ENCODE peak calls at places on chromosomes 12 and 14, in ten cellular contexts. M is stomach; J is tibial artery; F is stimulated activated CD4-positive, alpha-beta T cell treated with anti-CD3 and anti-CD28 coated beads, Interleukin-1b, Interleukin-23, amount 100 ng/mL, for 24 hours; U is brain microvascular endothelial cell; Z is NT2/D1; L is NB4; W is GM12878; I is anterior cingulate cortex; D is AG08395. S is an unnamed sample.

GRCh38 chr14:61839452-61839851 is 77.2 kb downstream of the SNAPC1 start:
- DNase-seq in I (no peak), L (no peak), Z (no peak), J (no peak), U (peak; percentile 80), F (no peak), M (no peak), W (no peak), D (no peak), S (no peak)

GRCh38 chr12:11943919-11944318 is 126.8 kb upstream of the BCL2L14 start:
- DNase-seq in D (no peak), U (no peak), L (no peak), M (no peak), J (no peak), I (no peak), W (no peak), Z (no peak), F (no peak), S (no peak)

GRCh38 chr12:84763112-84763511 is 149.5 kb downstream of the SLC6A15 start:
- DNase-seq in Z (no peak), U (peak; percentile 73), I (no peak), M (no peak), L (no peak), F (no peak), J (no peak), W (no peak), D (peak; percentile 84), S (no peak)

GRCh38 chr12:87116778-87117177 is 860.6 kb upstream of the MGAT4C start:
- DNase-seq in F (no peak), J (no peak), Z (no peak), M (no peak), D (no peak), L (no peak), U (no peak), W (no peak), I (no peak), S (no peak)

GRCh38 chr12:109640961-109641360 is 67.4 kb downstream of the MVK start:
- DNase-seq in J (no peak), I (no peak), U (no peak), M (no peak), L (no peak), Z (no peak), W (no peak), F (no peak), D (no peak), S (no peak)

GRCh38 chr12:127487031-127487430 is 779.9 kb upstream of the TMEM132C start:
- DNase-seq in U (peak; percentile 16), D (no peak), J (no peak), W (no peak), L (no peak), M (no peak), F (no peak), I (no peak), Z (no peak), S (no peak)

GRCh38 chr14:50607181-50607580 is 47.2 kb downstream of the ATL1 start:
- DNase-seq in J (no peak), Z (no peak), M (no peak), W (no peak), F (peak; percentile 1), D (peak; percentile 65), I (no peak), L (no peak), U (no peak), S (no peak)

GRCh38 chr12:6167327-6168280 is 32.6 kb upstream of the CD9 start:
- DNase-seq in D (peak; percentile 88), W (peak; percentile 62), I (peak; percentile 18), M (peak; percentile 44), J (peak; percentile 87), F (peak; percentile 41), Z (no peak), U (peak; percentile 99), L (peak; percentile 98), S (no peak)

GRCh38 chr12:3253682-3254275 is 176.6 kb downstream of the TSPAN9 start:
- DNase-seq in M (no peak), W (no peak), F (no peak), J (no peak), Z (no peak), L (no peak), U (no peak), I (no peak), D (no peak), S (no peak)

GRCh38 chr12:3097836-3098235 is 20.7 kb downstream of the TSPAN9 start:
- DNase-seq in M (no peak), L (no peak), W (no peak), J (no peak), U (no peak), D (no peak), I (no peak), Z (no peak), F (no peak), S (no peak)

GRCh38 chr12:28893365-28893764 is 255.7 kb upstream of the FAR2 start:
- DNase-seq in Z (no peak), J (no peak), W (no peak), L (peak; percentile 45), I (no peak), M (no peak), F (no peak), U (no peak), D (peak; percentile 15), S (no peak)

GRCh38 chr12:39958377-39958776 is 147.5 kb downstream of the SLC2A13 start:
- DNase-seq in F (no peak), U (no peak), D (no peak), L (peak; percentile 7), M (no peak), W (no peak), Z (no peak), J (no peak), I (no peak), S (no peak)

GRCh38 chr12:77979597-77980250 is 149.0 kb downstream of the NAV3 start:
- DNase-seq in F (no peak), M (no peak), I (no peak), U (no peak), D (no peak), Z (no peak), L (no peak), J (no peak), W (no peak), S (no peak)

GRCh38 chr12:81080431-81080983 is 2.6 kb downstream of the ACSS3 start:
- DNase-seq in Z (no peak), I (no peak), M (no peak), W (no peak), F (no peak), U (no peak), L (no peak), J (no peak), D (no peak), S (no peak)

GRCh38 chr12:10098762-10099161 is at the start of gene CLEC1A:
- DNase-seq in L (no peak), U (no peak), D (peak; percentile 31), I (no peak), W (no peak), M (no peak), Z (peak; percentile 89), F (no peak), J (no peak), S (peak; percentile 21)

GRCh38 chr14:22588419-22589095 is 467 bp downstream of the DAD1 start:
- DNase-seq in L (peak; percentile 11), J (no peak), I (no peak), W (no peak), Z (no peak), D (no peak), M (no peak), U (no peak), F (no peak), S (no peak)

GRCh38 chr14:64841121-64841611 is 38.5 kb downstream of the SPTB start:
- DNase-seq in U (peak; percentile 64), W (no peak), L (no peak), M (no peak), F (no peak), I (no peak), Z (peak; percentile 54), J (no peak), D (peak; percentile 73), S (no peak)

GRCh38 chr14:24909523-24910302 is 140.2 kb downstream of the STXBP6 start:
- DNase-seq in M (no peak), D (no peak), J (no peak), U (no peak), W (no peak), Z (no peak), I (no peak), L (no peak), F (no peak), S (no peak)